ENCODE peak calls at places on chromosomes 1 and 21, in five cellular contexts. One of them, this sample, is unnamed.

GRCh38 chr1:168328965-168329364 is 48.3 kb downstream of the TBX19 start:
- DNase-seq in CD8-positive, alpha-beta T cell: no peak
- DNase-seq in neural crest cell: no peak
- DNase-seq in astrocyte: no peak
- DNase-seq in ascending aorta: no peak
- DNase-seq in this sample: no peak

GRCh38 chr1:94302497-94302896 is 65.1 kb upstream of the ARHGAP29 start:
- DNase-seq in CD8-positive, alpha-beta T cell: no peak
- DNase-seq in neural crest cell: no peak
- DNase-seq in astrocyte: no peak
- DNase-seq in ascending aorta: no peak
- DNase-seq in this sample: no peak

GRCh38 chr1:160400284-160400645 is at the start of gene VANGL2:
- DNase-seq in CD8-positive, alpha-beta T cell: peak
- DNase-seq in neural crest cell: peak
- DNase-seq in astrocyte: peak
- DNase-seq in ascending aorta: peak
- DNase-seq in this sample: peak

GRCh38 chr1:43432171-43432860 is 21.4 kb downstream of the HYI start:
- DNase-seq in CD8-positive, alpha-beta T cell: no peak
- DNase-seq in neural crest cell: no peak
- DNase-seq in astrocyte: no peak
- DNase-seq in ascending aorta: peak
- DNase-seq in this sample: no peak

GRCh38 chr1:28926629-28927441 is 12.5 kb downstream of the EPB41 start:
- DNase-seq in CD8-positive, alpha-beta T cell: peak
- DNase-seq in neural crest cell: no peak
- DNase-seq in astrocyte: no peak
- DNase-seq in ascending aorta: no peak
- DNase-seq in this sample: no peak

GRCh38 chr1:247857069-247857985 is at the start of gene TRIM58:
- DNase-seq in CD8-positive, alpha-beta T cell: no peak
- DNase-seq in neural crest cell: peak
- DNase-seq in astrocyte: no peak
- DNase-seq in ascending aorta: peak
- DNase-seq in this sample: peak

GRCh38 chr21:30680586-30680985 is 37.9 kb downstream of the KRTAP20-3 start:
- DNase-seq in CD8-positive, alpha-beta T cell: no peak
- DNase-seq in neural crest cell: no peak
- DNase-seq in astrocyte: no peak
- DNase-seq in ascending aorta: no peak
- DNase-seq in this sample: no peak

GRCh38 chr1:24586970-24587820 is 31.3 kb downstream of the NCMAP start:
- DNase-seq in CD8-positive, alpha-beta T cell: peak
- DNase-seq in neural crest cell: peak
- DNase-seq in astrocyte: peak
- DNase-seq in ascending aorta: no peak
- DNase-seq in this sample: no peak

GRCh38 chr1:101548376-101548775 is 311.6 kb downstream of the S1PR1 start:
- DNase-seq in CD8-positive, alpha-beta T cell: no peak
- DNase-seq in neural crest cell: no peak
- DNase-seq in astrocyte: no peak
- DNase-seq in ascending aorta: no peak
- DNase-seq in this sample: no peak

GRCh38 chr1:11653101-11653601 is 1.1 kb downstream of the FBXO2 start:
- DNase-seq in CD8-positive, alpha-beta T cell: no peak
- DNase-seq in neural crest cell: no peak
- DNase-seq in astrocyte: peak
- DNase-seq in ascending aorta: no peak
- DNase-seq in this sample: no peak

GRCh38 chr1:174005032-174005431 is 17.1 kb downstream of the RC3H1 start:
- DNase-seq in CD8-positive, alpha-beta T cell: no peak
- DNase-seq in neural crest cell: no peak
- DNase-seq in astrocyte: no peak
- DNase-seq in ascending aorta: no peak
- DNase-seq in this sample: no peak

GRCh38 chr1:26287033-26287711 is 7.3 kb downstream of the SH3BGRL3 start:
- DNase-seq in CD8-positive, alpha-beta T cell: peak
- DNase-seq in neural crest cell: no peak
- DNase-seq in astrocyte: no peak
- DNase-seq in ascending aorta: no peak
- DNase-seq in this sample: no peak

GRCh38 chr21:39336457-39337008 is 12.4 kb downstream of the HMGN1 start:
- DNase-seq in CD8-positive, alpha-beta T cell: no peak
- DNase-seq in neural crest cell: no peak
- DNase-seq in astrocyte: no peak
- DNase-seq in ascending aorta: no peak
- DNase-seq in this sample: no peak

GRCh38 chr1:157144509-157144908 is 6.3 kb upstream of the ETV3 start:
- DNase-seq in CD8-positive, alpha-beta T cell: no peak
- DNase-seq in neural crest cell: no peak
- DNase-seq in astrocyte: no peak
- DNase-seq in ascending aorta: no peak
- DNase-seq in this sample: no peak

GRCh38 chr1:244705268-244706234 is 52.6 kb downstream of the DESI2 start:
- DNase-seq in CD8-positive, alpha-beta T cell: no peak
- DNase-seq in neural crest cell: no peak
- DNase-seq in astrocyte: no peak
- DNase-seq in ascending aorta: no peak
- DNase-seq in this sample: no peak

GRCh38 chr21:42755766-42756579 is 102.6 kb downstream of the PDE9A start:
- DNase-seq in CD8-positive, alpha-beta T cell: no peak
- DNase-seq in neural crest cell: no peak
- DNase-seq in astrocyte: no peak
- DNase-seq in ascending aorta: no peak
- DNase-seq in this sample: no peak

GRCh38 chr1:112849425-112849966 is 106.5 kb downstream of the SLC16A1 start:
- DNase-seq in CD8-positive, alpha-beta T cell: no peak
- DNase-seq in neural crest cell: peak
- DNase-seq in astrocyte: peak
- DNase-seq in ascending aorta: no peak
- DNase-seq in this sample: peak

GRCh38 chr1:5424802-5425201 is 567.4 kb downstream of the NPHP4 start:
- DNase-seq in CD8-positive, alpha-beta T cell: no peak
- DNase-seq in neural crest cell: no peak
- DNase-seq in astrocyte: no peak
- DNase-seq in ascending aorta: no peak
- DNase-seq in this sample: no peak

GRCh38 chr1:214364335-214364734 is 83.4 kb downstream of the SMYD2 start:
- DNase-seq in CD8-positive, alpha-beta T cell: no peak
- DNase-seq in neural crest cell: no peak
- DNase-seq in astrocyte: peak
- DNase-seq in ascending aorta: no peak
- DNase-seq in this sample: no peak

GRCh38 chr1:176499671-176500070 is 36.7 kb downstream of the PAPPA2 start:
- DNase-seq in CD8-positive, alpha-beta T cell: no peak
- DNase-seq in neural crest cell: no peak
- DNase-seq in astrocyte: no peak
- DNase-seq in ascending aorta: no peak
- DNase-seq in this sample: no peak

GRCh38 chr1:160406131-160406968 is 6.0 kb downstream of the VANGL2 start:
- DNase-seq in CD8-positive, alpha-beta T cell: no peak
- DNase-seq in neural crest cell: no peak
- DNase-seq in astrocyte: no peak
- DNase-seq in ascending aorta: no peak
- DNase-seq in this sample: no peak

GRCh38 chr1:110513511-110513910 is 5.5 kb downstream of the KCNA10 start:
- DNase-seq in CD8-positive, alpha-beta T cell: no peak
- DNase-seq in neural crest cell: no peak
- DNase-seq in astrocyte: no peak
- DNase-seq in ascending aorta: no peak
- DNase-seq in this sample: no peak

GRCh38 chr1:169044971-169045370 is 61.5 kb upstream of the ATP1B1 start:
- DNase-seq in CD8-positive, alpha-beta T cell: no peak
- DNase-seq in neural crest cell: no peak
- DNase-seq in astrocyte: no peak
- DNase-seq in ascending aorta: no peak
- DNase-seq in this sample: no peak

GRCh38 chr1:219324629-219325367 is 151.1 kb downstream of the LYPLAL1 start:
- DNase-seq in CD8-positive, alpha-beta T cell: no peak
- DNase-seq in neural crest cell: no peak
- DNase-seq in astrocyte: peak
- DNase-seq in ascending aorta: no peak
- DNase-seq in this sample: no peak

GRCh38 chr1:85278853-85279314 is 2.5 kb upstream of the BCL10 start:
- DNase-seq in CD8-positive, alpha-beta T cell: peak
- DNase-seq in neural crest cell: no peak
- DNase-seq in astrocyte: peak
- DNase-seq in ascending aorta: peak
- DNase-seq in this sample: no peak

GRCh38 chr21:44510508-44511218 is 29.3 kb downstream of the KRTAP10-1 start:
- DNase-seq in CD8-positive, alpha-beta T cell: peak
- DNase-seq in neural crest cell: peak
- DNase-seq in astrocyte: no peak
- DNase-seq in ascending aorta: no peak
- DNase-seq in this sample: peak

GRCh38 chr1:110440877-110441276 is 10.1 kb upstream of the PROK1 start:
- DNase-seq in CD8-positive, alpha-beta T cell: no peak
- DNase-seq in neural crest cell: no peak
- DNase-seq in astrocyte: peak
- DNase-seq in ascending aorta: peak
- DNase-seq in this sample: no peak

GRCh38 chr1:222994506-222995229 is 148.4 kb downstream of the TLR5 start:
- DNase-seq in CD8-positive, alpha-beta T cell: no peak
- DNase-seq in neural crest cell: no peak
- DNase-seq in astrocyte: peak
- DNase-seq in ascending aorta: no peak
- DNase-seq in this sample: no peak

GRCh38 chr1:9768983-9769382 is 54.8 kb downstream of the CLSTN1 start:
- DNase-seq in CD8-positive, alpha-beta T cell: no peak
- DNase-seq in neural crest cell: no peak
- DNase-seq in astrocyte: no peak
- DNase-seq in ascending aorta: no peak
- DNase-seq in this sample: no peak

GRCh38 chr1:51560034-51560433 is 41.0 kb upstream of the EPS15 start:
- DNase-seq in CD8-positive, alpha-beta T cell: no peak
- DNase-seq in neural crest cell: no peak
- DNase-seq in astrocyte: no peak
- DNase-seq in ascending aorta: no peak
- DNase-seq in this sample: no peak

GRCh38 chr1:27576846-27577245 is 27.1 kb downstream of the AHDC1 start:
- DNase-seq in CD8-positive, alpha-beta T cell: no peak
- DNase-seq in neural crest cell: no peak
- DNase-seq in astrocyte: no peak
- DNase-seq in ascending aorta: no peak
- DNase-seq in this sample: no peak

GRCh38 chr1:99766378-99766800 is at the start of gene FRRS1:
- DNase-seq in CD8-positive, alpha-beta T cell: peak
- DNase-seq in neural crest cell: peak
- DNase-seq in astrocyte: peak
- DNase-seq in ascending aorta: peak
- DNase-seq in this sample: peak

GRCh38 chr1:20087668-20088067 is 17.7 kb downstream of the PLA2G5 start:
- DNase-seq in CD8-positive, alpha-beta T cell: no peak
- DNase-seq in neural crest cell: no peak
- DNase-seq in astrocyte: no peak
- DNase-seq in ascending aorta: no peak
- DNase-seq in this sample: no peak

GRCh38 chr1:36067871-36068270 is 16.0 kb upstream of the TEKT2 start:
- DNase-seq in CD8-positive, alpha-beta T cell: no peak
- DNase-seq in neural crest cell: no peak
- DNase-seq in astrocyte: no peak
- DNase-seq in ascending aorta: no peak
- DNase-seq in this sample: no peak

GRCh38 chr1:36068866-36069265 is 15.0 kb upstream of the TEKT2 start:
- DNase-seq in CD8-positive, alpha-beta T cell: no peak
- DNase-seq in neural crest cell: no peak
- DNase-seq in astrocyte: no peak
- DNase-seq in ascending aorta: no peak
- DNase-seq in this sample: no peak

DNA sequence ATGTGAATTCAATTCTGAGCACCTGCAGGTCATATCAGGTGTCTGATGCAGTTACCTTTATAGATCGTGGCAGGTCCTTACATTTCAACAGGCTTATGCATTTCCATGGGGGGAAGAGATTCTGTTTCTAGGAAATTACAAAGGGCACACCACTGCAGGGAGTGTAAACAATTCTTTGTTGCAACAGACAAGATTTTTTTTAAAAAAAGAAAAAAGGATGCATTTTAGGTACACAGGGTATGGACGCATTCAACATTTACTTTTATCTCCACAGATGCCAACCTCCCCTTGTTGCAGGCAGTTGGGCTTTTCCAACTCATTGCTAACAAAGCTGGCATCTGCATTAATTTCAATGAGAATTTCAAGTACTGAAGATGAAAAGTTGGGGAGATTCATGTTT is 13.5 kb upstream of the TEKT2 start:
- DNase-seq in CD8-positive, alpha-beta T cell: no peak
- DNase-seq in neural crest cell: no peak
- DNase-seq in astrocyte: no peak
- DNase-seq in ascending aorta: no peak
- DNase-seq in this sample: no peak
- TF ChIP-seq CTCF in CD8-positive, alpha-beta T cell: no peak
- TF ChIP-seq CTCF in neural crest cell: no peak
- TF ChIP-seq CTCF in astrocyte: no peak
- TF ChIP-seq CTCF in ascending aorta: no peak
- TF ChIP-seq CTCF in this sample: no peak

GRCh38 chr1:55213885-55214213 is 1.3 kb downstream of the USP24 start:
- DNase-seq in CD8-positive, alpha-beta T cell: no peak
- DNase-seq in neural crest cell: no peak
- DNase-seq in astrocyte: no peak
- DNase-seq in ascending aorta: no peak
- DNase-seq in this sample: no peak
- TF ChIP-seq CTCF in CD8-positive, alpha-beta T cell: no peak
- TF ChIP-seq CTCF in neural crest cell: no peak
- TF ChIP-seq CTCF in astrocyte: no peak
- TF ChIP-seq CTCF in ascending aorta: no peak
- TF ChIP-seq CTCF in this sample: no peak

GRCh38 chr1:151908228-151908691 is 1.1 kb downstream of the THEM4 start:
- DNase-seq in CD8-positive, alpha-beta T cell: no peak
- DNase-seq in neural crest cell: no peak
- DNase-seq in astrocyte: no peak
- DNase-seq in ascending aorta: no peak
- DNase-seq in this sample: no peak
- TF ChIP-seq CTCF in CD8-positive, alpha-beta T cell: no peak
- TF ChIP-seq CTCF in neural crest cell: peak
- TF ChIP-seq CTCF in astrocyte: no peak
- TF ChIP-seq CTCF in ascending aorta: no peak
- TF ChIP-seq CTCF in this sample: no peak

DNA sequence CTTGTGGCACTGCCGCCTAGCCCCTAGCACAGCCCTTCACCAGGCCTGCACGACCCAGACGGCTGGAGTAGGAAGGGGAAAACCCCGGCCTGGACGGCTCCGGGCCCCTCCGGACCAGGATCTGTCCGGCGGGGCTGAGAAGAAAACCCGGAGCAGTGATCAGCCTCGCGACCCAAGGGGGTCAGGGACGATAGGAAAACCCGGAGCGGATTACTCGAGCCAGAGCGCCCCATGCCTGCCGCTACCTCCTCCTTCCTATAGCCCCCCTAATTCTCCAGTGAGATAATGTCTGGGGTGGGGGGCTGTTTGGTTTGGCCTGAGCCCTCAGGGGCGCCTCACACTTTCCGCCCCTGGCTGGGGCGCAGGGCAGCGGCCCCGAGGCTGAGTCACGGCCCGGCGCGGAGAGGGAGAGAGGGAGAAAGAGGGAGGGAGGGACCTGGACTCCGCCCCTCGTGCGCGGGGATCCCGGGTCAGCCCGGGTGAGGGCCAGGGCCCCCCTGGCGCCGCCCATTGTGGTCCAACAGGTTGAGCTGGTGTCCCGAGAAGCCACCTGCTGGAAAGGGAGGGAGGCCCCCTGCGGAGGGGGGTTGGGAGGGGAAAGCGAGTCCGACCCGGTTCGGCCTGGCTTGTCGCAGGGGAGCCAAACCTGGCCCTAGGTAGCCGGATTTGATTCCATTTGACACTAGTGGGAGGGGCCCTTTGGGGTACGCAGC is 1.7 kb upstream of the ZBTB7B start:
- DNase-seq in CD8-positive, alpha-beta T cell: peak
- DNase-seq in neural crest cell: peak
- DNase-seq in astrocyte: peak
- DNase-seq in ascending aorta: peak
- DNase-seq in this sample: peak
- TF ChIP-seq CTCF in CD8-positive, alpha-beta T cell: no peak
- TF ChIP-seq CTCF in neural crest cell: peak
- TF ChIP-seq CTCF in astrocyte: no peak
- TF ChIP-seq CTCF in ascending aorta: no peak
- TF ChIP-seq CTCF in this sample: no peak

This sample was measured in mesothelial cell of epicardium.